ENCODE peak calls at places on chromosomes 5 and 9, in four cellular contexts. One of them, this sample, is unnamed.

GRCh38 chr5:168085321-168086040 is 206.0 kb upstream of the WWC1 start:
- DNase-seq in K562: no peak
- DNase-seq in WTC11: no peak
- DNase-seq in GM12878: no peak
- DNase-seq in this sample: peak

GRCh38 chr9:135241381-135242380 is 154.2 kb downstream of the OLFM1 start:
- DNase-seq in GM12878: no peak
- DNase-seq in K562: no peak
- DNase-seq in WTC11: peak
- DNase-seq in this sample: no peak

GRCh38 chr9:99730063-99730462 is 91.6 kb upstream of the NR4A3 start:
- DNase-seq in K562: no peak
- DNase-seq in GM12878: no peak
- DNase-seq in WTC11: no peak
- DNase-seq in this sample: no peak

GRCh38 chr5:54289769-54290168 is 20.6 kb downstream of the ARL15 start:
- DNase-seq in K562: no peak
- DNase-seq in GM12878: no peak
- DNase-seq in WTC11: no peak
- DNase-seq in this sample: no peak

GRCh38 chr5:17037751-17038150 is 101.7 kb upstream of the MYO10 start:
- DNase-seq in K562: no peak
- DNase-seq in WTC11: no peak
- DNase-seq in GM12878: no peak
- DNase-seq in this sample: no peak

GRCh38 chr5:158172005-158172404 is 313.1 kb upstream of the CLINT1 start:
- DNase-seq in K562: no peak
- DNase-seq in GM12878: no peak
- DNase-seq in WTC11: no peak
- DNase-seq in this sample: no peak

GRCh38 chr9:113509463-113509862 is 45.9 kb downstream of the RGS3 start:
- DNase-seq in K562: no peak
- DNase-seq in WTC11: no peak
- DNase-seq in GM12878: no peak
- DNase-seq in this sample: no peak

GRCh38 chr5:90285581-90285980 is 124.0 kb downstream of the CETN3 start:
- DNase-seq in WTC11: no peak
- DNase-seq in GM12878: no peak
- DNase-seq in K562: no peak
- DNase-seq in this sample: no peak

GRCh38 chr9:131387394-131387793 is 6.5 kb upstream of the PRRC2B start:
- DNase-seq in GM12878: no peak
- DNase-seq in K562: no peak
- DNase-seq in WTC11: no peak
- DNase-seq in this sample: no peak

GRCh38 chr5:171874210-171874609 is 88.6 kb downstream of the SMIM23 start:
- DNase-seq in K562: no peak
- DNase-seq in WTC11: no peak
- DNase-seq in GM12878: no peak
- DNase-seq in this sample: no peak

GRCh38 chr5:159031915-159032314 is 67.8 kb downstream of the EBF1 start:
- DNase-seq in GM12878: no peak
- DNase-seq in WTC11: no peak
- DNase-seq in K562: no peak
- DNase-seq in this sample: no peak

GRCh38 chr9:90261698-90262097 is 380.9 kb downstream of the DIRAS2 start:
- DNase-seq in GM12878: no peak
- DNase-seq in K562: no peak
- DNase-seq in WTC11: no peak
- DNase-seq in this sample: no peak

GRCh38 chr5:140996055-140996454 is 29.8 kb downstream of the PCDHAC2 start:
- DNase-seq in K562: no peak
- DNase-seq in WTC11: no peak
- DNase-seq in GM12878: no peak
- DNase-seq in this sample: no peak

GRCh38 chr9:105459329-105459728 is 11.5 kb downstream of the FSD1L start:
- DNase-seq in WTC11: no peak
- DNase-seq in GM12878: no peak
- DNase-seq in K562: no peak
- DNase-seq in this sample: no peak

GRCh38 chr9:120710110-120710981 is 3.9 kb downstream of the MEGF9 start:
- DNase-seq in K562: no peak
- DNase-seq in GM12878: no peak
- DNase-seq in WTC11: no peak
- DNase-seq in this sample: peak

GRCh38 chr5:154331924-154332323 is 113.9 kb upstream of the SAP30L start:
- DNase-seq in GM12878: no peak
- DNase-seq in WTC11: no peak
- DNase-seq in K562: no peak
- DNase-seq in this sample: no peak

GRCh38 chr5:154331267-154331666 is 114.5 kb upstream of the SAP30L start:
- DNase-seq in WTC11: no peak
- DNase-seq in K562: no peak
- DNase-seq in GM12878: no peak
- DNase-seq in this sample: no peak

GRCh38 chr5:154333016-154333415 is 112.8 kb upstream of the SAP30L start:
- DNase-seq in GM12878: no peak
- DNase-seq in K562: no peak
- DNase-seq in WTC11: no peak
- DNase-seq in this sample: no peak

GRCh38 chr5:154330097-154330667 is 115.6 kb upstream of the SAP30L start:
- DNase-seq in WTC11: no peak
- DNase-seq in GM12878: no peak
- DNase-seq in K562: no peak
- DNase-seq in this sample: no peak

DNA sequence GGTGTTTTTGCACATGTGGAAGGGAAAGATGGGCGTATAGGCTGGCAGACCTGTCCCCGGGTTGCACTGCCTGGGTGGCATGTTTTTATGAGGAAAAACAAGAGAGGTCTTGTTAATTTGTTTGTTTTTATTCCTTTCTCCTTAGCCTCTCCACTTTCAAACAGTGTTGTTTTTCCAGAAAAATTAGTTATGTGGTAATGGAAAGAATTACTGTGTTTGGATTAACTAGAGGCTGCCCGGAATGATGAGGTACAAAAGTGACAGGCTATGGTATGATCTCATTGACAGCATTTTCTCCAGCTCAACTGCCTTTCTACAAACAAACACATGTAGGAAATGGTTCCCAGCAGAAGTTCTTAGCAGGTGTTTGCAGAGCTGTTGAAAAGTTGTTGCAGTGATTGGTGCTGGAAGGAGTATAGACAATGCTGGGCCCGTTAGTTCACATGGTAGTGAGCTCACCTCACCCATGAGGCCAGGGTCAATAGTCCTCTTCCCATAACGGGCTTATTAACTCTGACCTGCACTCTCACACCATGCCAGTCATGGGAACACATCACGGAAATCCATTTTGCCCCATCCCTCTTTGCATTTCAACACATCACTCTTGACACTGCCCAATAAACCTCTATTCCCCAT is 111.3 kb upstream of the SAP30L start:
- DNase-seq in K562: no peak
- DNase-seq in WTC11: no peak
- DNase-seq in GM12878: no peak
- DNase-seq in this sample: no peak
- TF ChIP-seq USF1 in K562: no peak
- TF ChIP-seq USF1 in WTC11: no peak
- TF ChIP-seq USF1 in GM12878: no peak
- TF ChIP-seq USF1 in this sample: no peak

GRCh38 chr9:137411670-137412380 is 11.1 kb downstream of the EXD3 start:
- DNase-seq in K562: peak
- DNase-seq in GM12878: peak
- DNase-seq in WTC11: no peak
- DNase-seq in this sample: no peak
- TF ChIP-seq USF1 in K562: peak
- TF ChIP-seq USF1 in GM12878: no peak
- TF ChIP-seq USF1 in WTC11: no peak
- TF ChIP-seq USF1 in this sample: peak

GRCh38 chr5:67672633-67673032 is 476.0 kb upstream of the CD180 start:
- DNase-seq in GM12878: no peak
- DNase-seq in WTC11: no peak
- DNase-seq in K562: no peak
- DNase-seq in this sample: no peak
- TF ChIP-seq USF1 in GM12878: no peak
- TF ChIP-seq USF1 in WTC11: no peak
- TF ChIP-seq USF1 in K562: no peak
- TF ChIP-seq USF1 in this sample: no peak

GRCh38 chr5:137498301-137498735 is 808 bp downstream of the SPOCK1 start:
- DNase-seq in WTC11: peak
- DNase-seq in K562: no peak
- DNase-seq in GM12878: no peak
- DNase-seq in this sample: peak
- TF ChIP-seq USF1 in WTC11: no peak
- TF ChIP-seq USF1 in K562: no peak
- TF ChIP-seq USF1 in GM12878: no peak
- TF ChIP-seq USF1 in this sample: no peak

DNA sequence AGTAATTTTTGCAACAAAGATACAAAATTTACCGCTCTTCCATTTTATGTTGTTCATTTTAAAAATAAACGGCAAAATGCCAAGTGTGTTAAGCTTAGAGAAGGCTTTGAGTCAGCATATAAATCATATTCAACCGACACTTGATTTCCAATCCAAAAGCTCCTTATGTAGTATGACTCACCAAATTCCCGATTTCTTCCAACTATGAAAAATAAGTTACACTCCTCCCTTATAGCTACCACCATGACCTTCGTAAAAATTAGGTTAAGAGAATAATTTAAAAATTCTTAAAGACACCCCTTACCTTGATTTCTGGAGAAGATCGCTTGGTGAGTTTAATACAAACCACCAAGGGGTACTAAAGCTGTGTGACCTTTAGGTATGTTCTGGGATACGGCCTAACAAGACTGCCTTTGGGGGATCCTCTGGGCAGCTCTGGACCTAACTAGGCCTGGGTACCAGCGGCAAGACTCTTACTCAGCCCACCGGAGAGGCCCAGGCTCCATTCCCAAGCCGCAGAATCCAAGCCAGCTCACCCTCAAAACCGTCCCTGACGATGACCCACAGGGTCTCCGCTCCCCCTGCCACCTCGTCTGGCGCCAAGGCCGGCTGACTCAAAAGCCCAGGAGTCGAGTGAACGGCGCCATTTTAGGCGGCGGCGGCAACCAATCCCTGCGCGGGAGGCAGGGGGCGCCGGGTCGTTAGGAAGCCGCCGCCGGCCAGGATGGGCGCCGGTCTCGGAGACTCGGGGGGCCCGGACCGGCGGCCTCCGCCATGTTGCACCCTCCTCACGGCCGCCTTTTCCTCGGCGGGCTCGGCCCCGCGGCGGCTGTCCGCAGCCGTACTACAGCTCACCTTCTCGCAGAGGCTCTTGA is 731 bp downstream of the PPP2CA start:
- DNase-seq in GM12878: no peak
- DNase-seq in WTC11: peak
- DNase-seq in K562: peak
- DNase-seq in this sample: peak
- TF ChIP-seq USF1 in GM12878: no peak
- TF ChIP-seq USF1 in WTC11: no peak
- TF ChIP-seq USF1 in K562: no peak
- TF ChIP-seq USF1 in this sample: no peak